ENCODE peak calls at places on chromosomes 7 and 10, in ten cellular contexts. I is foreskin fibroblast; U is Right ventricle myocardium superior; H is T-helper 1 cell; C is NCI-H1417 treated with DMSO at 0.1 percent for 48 hours; P is GM20000; Q is NCI-H1092; E is stimulated activated naive CD4-positive, alpha-beta T cell; R is posterior cingulate gyrus; N is activated CD4-positive, alpha-beta T cell treated with anti-CD3 and anti-CD28 coated beads for 48 hours. G is an unnamed sample.

GRCh38 chr7:48759431-48760080 is 164.8 kb upstream of the CDC14C start:
- DNase-seq in I (no peak), U (no peak), H (no peak), C (no peak), P (no peak), Q (peak; percentile 19), E (no peak), R (no peak), N (no peak), G (no peak)

GRCh38 chr10:42755591-42756093 is 27.0 kb upstream of the BMS1 start:
- DNase-seq in I (no peak), U (no peak), H (no peak), C (no peak), P (no peak), Q (no peak), E (no peak), R (no peak), N (no peak), G (no peak)

GRCh38 chr7:74542558-74543117 is 88.9 kb downstream of the GTF2IRD1 start:
- DNase-seq in I (no peak), U (peak; percentile 78), H (no peak), C (peak; percentile 55), P (no peak), Q (peak; percentile 85), E (no peak), R (peak; percentile 47), N (no peak), G (peak; percentile 96)

GRCh38 chr7:92626281-92626846 is 36.2 kb upstream of the FAM133B start:
- DNase-seq in I (no peak), U (no peak), H (no peak), C (no peak), P (no peak), Q (no peak), E (peak; percentile 2), R (no peak), N (no peak), G (no peak)

GRCh38 chr10:60718891-60719290 is 59.4 kb upstream of the CDK1 start:
- DNase-seq in I (peak; percentile 30), U (no peak), H (no peak), C (no peak), P (no peak), Q (no peak), E (no peak), R (no peak), N (no peak), G (no peak)

GRCh38 chr10:55174419-55174818 is 373.4 kb upstream of the PCDH15 start:
- DNase-seq in I (no peak), U (no peak), H (no peak), C (no peak), P (no peak), Q (no peak), E (no peak), R (no peak), N (no peak), G (no peak)

GRCh38 chr7:139982927-139983925 is 79.5 kb downstream of the PARP12 start:
- DNase-seq in I (peak; percentile 8), U (no peak), H (no peak), C (no peak), P (no peak), Q (no peak), E (no peak), R (no peak), N (no peak), G (no peak)

GRCh38 chr10:18618995-18619394 is 32.4 kb downstream of the NSUN6 start:
- DNase-seq in I (no peak), U (no peak), H (no peak), C (no peak), P (no peak), Q (peak; percentile 29), E (no peak), R (no peak), N (no peak), G (peak; percentile 64)

GRCh38 chr10:50310560-50311174 is 59.4 kb upstream of the ASAH2 start:
- DNase-seq in I (no peak), U (no peak), H (peak; percentile 19), C (no peak), P (no peak), Q (no peak), E (no peak), R (no peak), N (peak; percentile 50), G (no peak)

GRCh38 chr7:45143616-45144015 is 14.0 kb upstream of the RAMP3 start:
- DNase-seq in I (peak; percentile 27), U (no peak), H (no peak), C (no peak), P (no peak), Q (no peak), E (no peak), R (no peak), N (no peak), G (no peak)

GRCh38 chr10:62217683-62218082 is 51.0 kb downstream of the RTKN2 start:
- DNase-seq in I (no peak), U (no peak), H (no peak), C (no peak), P (no peak), Q (no peak), E (no peak), R (no peak), N (no peak), G (no peak)

GRCh38 chr10:14820775-14821154 is 17.1 kb downstream of the CDNF start:
- DNase-seq in I (no peak), U (no peak), H (no peak), C (no peak), P (no peak), Q (no peak), E (no peak), R (no peak), N (no peak), G (no peak)

GRCh38 chr7:126700807-126701604 is 551.7 kb downstream of the GRM8 start:
- DNase-seq in I (peak; percentile 82), U (no peak), H (peak; percentile 96), C (peak; percentile 68), P (peak; percentile 76), Q (peak; percentile 20), E (no peak), R (peak; percentile 7), N (peak; percentile 70), G (peak; percentile 73)

GRCh38 chr10:70566515-70567290 is 35.8 kb downstream of the PRF1 start:
- DNase-seq in I (no peak), U (no peak), H (no peak), C (no peak), P (no peak), Q (no peak), E (no peak), R (no peak), N (no peak), G (no peak)

GRCh38 chr7:8217200-8218068 is 44.5 kb downstream of the ICA1 start:
- DNase-seq in I (peak; percentile 76), U (no peak), H (peak; percentile 70), C (peak; percentile 55), P (peak; percentile 49), Q (peak; percentile 82), E (peak; percentile 80), R (no peak), N (no peak), G (peak; percentile 69)

GRCh38 chr10:104183682-104184081 is 48.5 kb downstream of the CFAP43 start:
- DNase-seq in I (no peak), U (no peak), H (no peak), C (no peak), P (no peak), Q (no peak), E (no peak), R (no peak), N (no peak), G (no peak)

GRCh38 chr7:130141161-130141857 is 63.9 kb downstream of the TMEM209 start:
- DNase-seq in I (peak; percentile 86), U (peak; percentile 65), H (peak; percentile 27), C (peak; percentile 48), P (peak; percentile 74), Q (no peak), E (peak; percentile 63), R (peak; percentile 81), N (peak; percentile 64), G (peak; percentile 45)